ENCODE peak calls at places on chromosomes 2 and 18, in nine cellular contexts. G is H9; Y is activated T-cell treated with anti-CD3 and anti-CD28 coated beads, Interleukin-2, amount 50 U/mL, for 4 hours; N is coronary artery; I is PC-3; M is activated gamma-delta T cell treated with anti-CD3 and anti-CD28 coated beads, Interleukin-2, amount 50 U/mL, for 16 hours; C is NCI-H1436; R is kidney; U is HCEC 1CT. O is an unnamed sample.

GRCh38 chr2:96264656-96265348 is 995 bp downstream of the TMEM127 start:
- DNase-seq in I (no peak), G (no peak), M (peak; percentile 30), N (no peak), U (peak; percentile 13), C (no peak), Y (peak; percentile 10), R (peak; percentile 89), O (peak; percentile 40)

GRCh38 chr2:54952978-54953456 is 97.2 kb downstream of the RTN4 start:
- DNase-seq in M (no peak), U (peak; percentile 57), N (no peak), Y (no peak), R (no peak), I (peak; percentile 91), C (no peak), G (no peak), O (no peak)

GRCh38 chr18:3008546-3008945 is 4.4 kb downstream of the LPIN2 start:
- DNase-seq in U (peak; percentile 95), G (no peak), N (no peak), I (peak; percentile 91), C (no peak), M (no peak), R (no peak), Y (no peak), O (no peak)

GRCh38 chr2:172829229-172829628 is 93.6 kb downstream of the RAPGEF4 start:
- DNase-seq in N (no peak), R (no peak), G (no peak), I (peak; percentile 54), Y (no peak), M (no peak), U (peak; percentile 12), C (no peak), O (no peak)

GRCh38 chr2:65353046-65353445 is 79.4 kb downstream of the SPRED2 start:
- DNase-seq in C (no peak), R (no peak), G (peak; percentile 61), I (no peak), N (no peak), Y (no peak), U (no peak), M (no peak), O (no peak)

GRCh38 chr2:169768262-169768995 is 30.2 kb upstream of the SSB start:
- DNase-seq in C (no peak), I (no peak), N (no peak), U (no peak), R (peak; percentile 77), Y (peak; percentile 33), M (no peak), G (no peak), O (peak; percentile 24)

GRCh38 chr2:221649045-221649444 is 76.9 kb upstream of the EPHA4 start:
- DNase-seq in M (no peak), Y (no peak), G (no peak), C (peak; percentile 7), U (no peak), N (no peak), I (no peak), R (peak; percentile 77), O (no peak)

GRCh38 chr2:56185101-56185581 is 1.4 kb downstream of the CCDC85A start:
- DNase-seq in N (no peak), I (peak; percentile 27), M (no peak), G (peak; percentile 29), Y (no peak), U (peak; percentile 25), C (peak; percentile 3), R (no peak), O (no peak)

GRCh38 chr18:58991127-58991798 is 126.6 kb downstream of the ZNF532 start:
- DNase-seq in N (no peak), G (no peak), C (no peak), M (no peak), Y (no peak), U (no peak), R (no peak), I (peak; percentile 65), O (no peak)

GRCh38 chr2:222854773-222855700 is 5.8 kb upstream of the ACSL3 start:
- DNase-seq in U (no peak), Y (no peak), N (no peak), I (no peak), C (no peak), R (no peak), M (no peak), G (no peak), O (no peak)

GRCh38 chr18:37559194-37559593 is 6.4 kb downstream of the CELF4 start:
- DNase-seq in M (no peak), C (no peak), N (no peak), I (no peak), Y (no peak), R (no peak), G (no peak), U (no peak), O (no peak)

GRCh38 chr18:68267583-68267982 is 447.3 kb downstream of the TMX3 start:
- DNase-seq in I (peak; percentile 78), U (peak; percentile 95), C (no peak), G (no peak), R (no peak), N (no peak), M (no peak), Y (no peak), O (no peak)

GRCh38 chr2:63840785-63841253 is 877 bp upstream of the UGP2 start:
- DNase-seq in I (peak; percentile 98), G (peak; percentile 99), Y (peak; percentile 96), N (peak; percentile 99), R (peak; percentile 100), U (peak; percentile 98), M (peak; percentile 98), C (peak; percentile 98), O (peak; percentile 97)

GRCh38 chr2:237977380-237977779 is 10.6 kb downstream of the UBE2F start:
- DNase-seq in G (no peak), C (no peak), M (no peak), R (no peak), I (no peak), U (no peak), Y (no peak), N (no peak), O (no peak)

GRCh38 chr2:41836944-41837343 is 210.9 kb upstream of the PKDCC start:
- DNase-seq in C (no peak), Y (no peak), U (peak; percentile 16), M (no peak), R (no peak), N (no peak), G (peak; percentile 54), I (peak; percentile 64), O (peak; percentile 35)

GRCh38 chr2:220533485-220533884 is 906.1 kb downstream of the SLC4A3 start:
- DNase-seq in C (no peak), Y (no peak), R (no peak), M (no peak), I (peak; percentile 84), G (peak; percentile 53), N (no peak), U (peak; percentile 47), O (no peak)

GRCh38 chr2:61363580-61363979 is 107.3 kb downstream of the USP34 start:
- DNase-seq in N (no peak), Y (no peak), U (peak; percentile 39), G (no peak), I (peak; percentile 76), R (no peak), C (no peak), M (no peak), O (no peak)